ENCODE peak calls at places on chromosomes 12 and 14, in ten cellular contexts. One of them, this sample, is unnamed.

GRCh38 chr14:78401866-78402265 is 231.7 kb downstream of the NRXN3 start:
- DNase-seq in A549: no peak
- DNase-seq in NCI-H2029: no peak
- DNase-seq in T-cell: no peak
- DNase-seq in AG09309: no peak
- DNase-seq in kidney tubule cell: peak; percentile 86
- DNase-seq in lung microvascular endothelial cell: no peak
- DNase-seq in EL: no peak
- DNase-seq in B cell: no peak
- DNase-seq in NCI-H446 treated with DMSO at 0.1 percent for 48 hours: no peak
- DNase-seq in this sample: no peak

GRCh38 chr12:111686574-111687105 is 787 bp downstream of the ACAD10 start:
- DNase-seq in A549: peak; percentile 11
- DNase-seq in NCI-H2029: no peak
- DNase-seq in T-cell: no peak
- DNase-seq in AG09309: no peak
- DNase-seq in kidney tubule cell: no peak
- DNase-seq in lung microvascular endothelial cell: peak; percentile 18
- DNase-seq in EL: no peak
- DNase-seq in B cell: peak; percentile 6
- DNase-seq in NCI-H446 treated with DMSO at 0.1 percent for 48 hours: no peak
- DNase-seq in this sample: no peak

GRCh38 chr12:62123721-62124203 is 136.4 kb upstream of the USP15 start:
- DNase-seq in A549: peak; percentile 72
- DNase-seq in NCI-H2029: peak; percentile 4
- DNase-seq in T-cell: peak; percentile 5
- DNase-seq in AG09309: peak; percentile 11
- DNase-seq in kidney tubule cell: peak; percentile 56
- DNase-seq in lung microvascular endothelial cell: peak; percentile 60
- DNase-seq in EL: peak; percentile 33
- DNase-seq in B cell: peak; percentile 32
- DNase-seq in NCI-H446 treated with DMSO at 0.1 percent for 48 hours: no peak
- DNase-seq in this sample: no peak

GRCh38 chr12:45409966-45410365 is 194.1 kb downstream of the ANO6 start:
- DNase-seq in A549: no peak
- DNase-seq in NCI-H2029: no peak
- DNase-seq in T-cell: no peak
- DNase-seq in AG09309: peak; percentile 70
- DNase-seq in kidney tubule cell: no peak
- DNase-seq in lung microvascular endothelial cell: no peak
- DNase-seq in EL: peak; percentile 78
- DNase-seq in B cell: no peak
- DNase-seq in NCI-H446 treated with DMSO at 0.1 percent for 48 hours: no peak
- DNase-seq in this sample: no peak

GRCh38 chr14:95918466-95918865 is 41.8 kb downstream of the TUNAR start:
- DNase-seq in A549: peak; percentile 16
- DNase-seq in NCI-H2029: peak; percentile 3
- DNase-seq in T-cell: no peak
- DNase-seq in AG09309: no peak
- DNase-seq in kidney tubule cell: peak; percentile 69
- DNase-seq in lung microvascular endothelial cell: no peak
- DNase-seq in EL: no peak
- DNase-seq in B cell: no peak
- DNase-seq in NCI-H446 treated with DMSO at 0.1 percent for 48 hours: no peak
- DNase-seq in this sample: no peak

GRCh38 chr12:12992418-12993175 is 7.5 kb downstream of the HEBP1 start:
- DNase-seq in A549: peak; percentile 75
- DNase-seq in NCI-H2029: no peak
- DNase-seq in T-cell: no peak
- DNase-seq in AG09309: peak; percentile 87
- DNase-seq in kidney tubule cell: peak; percentile 74
- DNase-seq in lung microvascular endothelial cell: peak; percentile 88
- DNase-seq in EL: peak; percentile 90
- DNase-seq in B cell: peak; percentile 35
- DNase-seq in NCI-H446 treated with DMSO at 0.1 percent for 48 hours: no peak
- DNase-seq in this sample: no peak

GRCh38 chr12:124233041-124233836 is 61.7 kb upstream of the RFLNA start:
- DNase-seq in A549: no peak
- DNase-seq in NCI-H2029: no peak
- DNase-seq in T-cell: no peak
- DNase-seq in AG09309: peak; percentile 79
- DNase-seq in kidney tubule cell: peak; percentile 95
- DNase-seq in lung microvascular endothelial cell: no peak
- DNase-seq in EL: peak; percentile 95
- DNase-seq in B cell: no peak
- DNase-seq in NCI-H446 treated with DMSO at 0.1 percent for 48 hours: no peak
- DNase-seq in this sample: no peak

GRCh38 chr14:60247994-60248696 is 876 bp upstream of the PPM1A start:
- DNase-seq in A549: peak; percentile 92
- DNase-seq in NCI-H2029: peak; percentile 96
- DNase-seq in T-cell: peak; percentile 72
- DNase-seq in AG09309: peak; percentile 74
- DNase-seq in kidney tubule cell: peak; percentile 88
- DNase-seq in lung microvascular endothelial cell: peak; percentile 93
- DNase-seq in EL: peak; percentile 92
- DNase-seq in B cell: peak; percentile 87
- DNase-seq in NCI-H446 treated with DMSO at 0.1 percent for 48 hours: peak; percentile 78
- DNase-seq in this sample: peak; percentile 97

GRCh38 chr12:13573698-13574321 is 377.3 kb downstream of the EMP1 start:
- DNase-seq in A549: peak; percentile 51
- DNase-seq in NCI-H2029: no peak
- DNase-seq in T-cell: no peak
- DNase-seq in AG09309: peak; percentile 38
- DNase-seq in kidney tubule cell: peak; percentile 71
- DNase-seq in lung microvascular endothelial cell: no peak
- DNase-seq in EL: peak; percentile 79
- DNase-seq in B cell: no peak
- DNase-seq in NCI-H446 treated with DMSO at 0.1 percent for 48 hours: no peak
- DNase-seq in this sample: no peak

GRCh38 chr12:59113831-59114273 is 193.5 kb upstream of the LRIG3 start:
- DNase-seq in A549: peak; percentile 84
- DNase-seq in NCI-H2029: peak; percentile 75
- DNase-seq in T-cell: peak; percentile 6
- DNase-seq in AG09309: peak; percentile 63
- DNase-seq in kidney tubule cell: peak; percentile 79
- DNase-seq in lung microvascular endothelial cell: peak; percentile 90
- DNase-seq in EL: peak; percentile 76
- DNase-seq in B cell: peak; percentile 8
- DNase-seq in NCI-H446 treated with DMSO at 0.1 percent for 48 hours: peak; percentile 78
- DNase-seq in this sample: peak; percentile 62

GRCh38 chr14:56570295-56570694 is 9.3 kb upstream of the TMEM260 start:
- DNase-seq in A549: no peak
- DNase-seq in NCI-H2029: no peak
- DNase-seq in T-cell: no peak
- DNase-seq in AG09309: no peak
- DNase-seq in kidney tubule cell: peak; percentile 40
- DNase-seq in lung microvascular endothelial cell: no peak
- DNase-seq in EL: no peak
- DNase-seq in B cell: no peak
- DNase-seq in NCI-H446 treated with DMSO at 0.1 percent for 48 hours: no peak
- DNase-seq in this sample: no peak

GRCh38 chr14:31201111-31201510 is 6.5 kb downstream of the HECTD1 start:
- DNase-seq in A549: no peak
- DNase-seq in NCI-H2029: no peak
- DNase-seq in T-cell: no peak
- DNase-seq in AG09309: no peak
- DNase-seq in kidney tubule cell: peak; percentile 43
- DNase-seq in lung microvascular endothelial cell: no peak
- DNase-seq in EL: no peak
- DNase-seq in B cell: no peak
- DNase-seq in NCI-H446 treated with DMSO at 0.1 percent for 48 hours: no peak
- DNase-seq in this sample: no peak

GRCh38 chr14:72818998-72819397 is 74.9 kb downstream of the DPF3 start:
- DNase-seq in A549: no peak
- DNase-seq in NCI-H2029: no peak
- DNase-seq in T-cell: no peak
- DNase-seq in AG09309: no peak
- DNase-seq in kidney tubule cell: no peak
- DNase-seq in lung microvascular endothelial cell: no peak
- DNase-seq in EL: no peak
- DNase-seq in B cell: no peak
- DNase-seq in NCI-H446 treated with DMSO at 0.1 percent for 48 hours: no peak
- DNase-seq in this sample: no peak

GRCh38 chr12:64678835-64679234 is 68.5 kb downstream of the RASSF3 start:
- DNase-seq in A549: no peak
- DNase-seq in NCI-H2029: peak; percentile 32
- DNase-seq in T-cell: no peak
- DNase-seq in AG09309: no peak
- DNase-seq in kidney tubule cell: no peak
- DNase-seq in lung microvascular endothelial cell: no peak
- DNase-seq in EL: no peak
- DNase-seq in B cell: no peak
- DNase-seq in NCI-H446 treated with DMSO at 0.1 percent for 48 hours: no peak
- DNase-seq in this sample: no peak

GRCh38 chr12:67515679-67516363 is 132.7 kb upstream of the DYRK2 start:
- DNase-seq in A549: no peak
- DNase-seq in NCI-H2029: peak; percentile 90
- DNase-seq in T-cell: peak; percentile 25
- DNase-seq in AG09309: no peak
- DNase-seq in kidney tubule cell: no peak
- DNase-seq in lung microvascular endothelial cell: no peak
- DNase-seq in EL: no peak
- DNase-seq in B cell: peak; percentile 20
- DNase-seq in NCI-H446 treated with DMSO at 0.1 percent for 48 hours: no peak
- DNase-seq in this sample: no peak

GRCh38 chr12:8081228-8081920 is 700 bp upstream of the NECAP1 start:
- DNase-seq in A549: peak; percentile 6
- DNase-seq in NCI-H2029: no peak
- DNase-seq in T-cell: peak; percentile 24
- DNase-seq in AG09309: no peak
- DNase-seq in kidney tubule cell: peak; percentile 11
- DNase-seq in lung microvascular endothelial cell: no peak
- DNase-seq in EL: peak; percentile 8
- DNase-seq in B cell: peak; percentile 39
- DNase-seq in NCI-H446 treated with DMSO at 0.1 percent for 48 hours: no peak
- DNase-seq in this sample: peak; percentile 4

GRCh38 chr12:111773801-111774551 is 7.2 kb downstream of the ALDH2 start:
- DNase-seq in A549: peak; percentile 69
- DNase-seq in NCI-H2029: peak; percentile 41
- DNase-seq in T-cell: no peak
- DNase-seq in AG09309: peak; percentile 76
- DNase-seq in kidney tubule cell: peak; percentile 92
- DNase-seq in lung microvascular endothelial cell: peak; percentile 42
- DNase-seq in EL: peak; percentile 59
- DNase-seq in B cell: peak; percentile 61
- DNase-seq in NCI-H446 treated with DMSO at 0.1 percent for 48 hours: no peak
- DNase-seq in this sample: peak; percentile 51

GRCh38 chr14:94180655-94181271 is 6.6 kb downstream of the PPP4R4 start:
- DNase-seq in A549: peak; percentile 48
- DNase-seq in NCI-H2029: no peak
- DNase-seq in T-cell: peak; percentile 29
- DNase-seq in AG09309: no peak
- DNase-seq in kidney tubule cell: peak; percentile 62
- DNase-seq in lung microvascular endothelial cell: peak; percentile 53
- DNase-seq in EL: peak; percentile 58
- DNase-seq in B cell: peak; percentile 65
- DNase-seq in NCI-H446 treated with DMSO at 0.1 percent for 48 hours: peak; percentile 34
- DNase-seq in this sample: no peak

GRCh38 chr14:24913026-24913425 is 136.9 kb downstream of the STXBP6 start:
- DNase-seq in A549: no peak
- DNase-seq in NCI-H2029: no peak
- DNase-seq in T-cell: no peak
- DNase-seq in AG09309: no peak
- DNase-seq in kidney tubule cell: peak; percentile 16
- DNase-seq in lung microvascular endothelial cell: no peak
- DNase-seq in EL: peak; percentile 22
- DNase-seq in B cell: no peak
- DNase-seq in NCI-H446 treated with DMSO at 0.1 percent for 48 hours: no peak
- DNase-seq in this sample: no peak

GRCh38 chr14:33556382-33557121 is 394.3 kb downstream of the EGLN3 start:
- DNase-seq in A549: no peak
- DNase-seq in NCI-H2029: no peak
- DNase-seq in T-cell: no peak
- DNase-seq in AG09309: no peak
- DNase-seq in kidney tubule cell: peak; percentile 43
- DNase-seq in lung microvascular endothelial cell: no peak
- DNase-seq in EL: peak; percentile 67
- DNase-seq in B cell: no peak
- DNase-seq in NCI-H446 treated with DMSO at 0.1 percent for 48 hours: no peak
- DNase-seq in this sample: no peak

GRCh38 chr12:111741235-111741812 is 25.4 kb upstream of the ALDH2 start:
- DNase-seq in A549: no peak
- DNase-seq in NCI-H2029: peak; percentile 54
- DNase-seq in T-cell: no peak
- DNase-seq in AG09309: no peak
- DNase-seq in kidney tubule cell: peak; percentile 67
- DNase-seq in lung microvascular endothelial cell: peak; percentile 96
- DNase-seq in EL: no peak
- DNase-seq in B cell: no peak
- DNase-seq in NCI-H446 treated with DMSO at 0.1 percent for 48 hours: no peak
- DNase-seq in this sample: no peak

GRCh38 chr14:94625353-94625635 is 13.1 kb downstream of the SERPINA3 start:
- DNase-seq in A549: no peak
- DNase-seq in NCI-H2029: no peak
- DNase-seq in T-cell: no peak
- DNase-seq in AG09309: no peak
- DNase-seq in kidney tubule cell: no peak
- DNase-seq in lung microvascular endothelial cell: no peak
- DNase-seq in EL: no peak
- DNase-seq in B cell: no peak
- DNase-seq in NCI-H446 treated with DMSO at 0.1 percent for 48 hours: no peak
- DNase-seq in this sample: no peak

GRCh38 chr12:87812711-87813110 is 216.5 kb downstream of the C12orf50 start:
- DNase-seq in A549: no peak
- DNase-seq in NCI-H2029: no peak
- DNase-seq in T-cell: no peak
- DNase-seq in AG09309: no peak
- DNase-seq in kidney tubule cell: no peak
- DNase-seq in lung microvascular endothelial cell: no peak
- DNase-seq in EL: peak; percentile 57
- DNase-seq in B cell: no peak
- DNase-seq in NCI-H446 treated with DMSO at 0.1 percent for 48 hours: no peak
- DNase-seq in this sample: no peak

GRCh38 chr12:25034676-25035075 is 85.8 kb upstream of the BCAT1 start:
- DNase-seq in A549: no peak
- DNase-seq in NCI-H2029: no peak
- DNase-seq in T-cell: no peak
- DNase-seq in AG09309: no peak
- DNase-seq in kidney tubule cell: no peak
- DNase-seq in lung microvascular endothelial cell: no peak
- DNase-seq in EL: peak; percentile 36
- DNase-seq in B cell: no peak
- DNase-seq in NCI-H446 treated with DMSO at 0.1 percent for 48 hours: peak; percentile 33
- DNase-seq in this sample: no peak

GRCh38 chr12:52078276-52078675 is 1.2 kb upstream of the SMIM41 start:
- DNase-seq in A549: no peak
- DNase-seq in NCI-H2029: no peak
- DNase-seq in T-cell: no peak
- DNase-seq in AG09309: no peak
- DNase-seq in kidney tubule cell: no peak
- DNase-seq in lung microvascular endothelial cell: no peak
- DNase-seq in EL: no peak
- DNase-seq in B cell: no peak
- DNase-seq in NCI-H446 treated with DMSO at 0.1 percent for 48 hours: no peak
- DNase-seq in this sample: no peak

GRCh38 chr12:27505771-27506170 is 18.2 kb upstream of the PPFIBP1 start:
- DNase-seq in A549: no peak
- DNase-seq in NCI-H2029: peak; percentile 22
- DNase-seq in T-cell: no peak
- DNase-seq in AG09309: no peak
- DNase-seq in kidney tubule cell: no peak
- DNase-seq in lung microvascular endothelial cell: peak; percentile 58
- DNase-seq in EL: no peak
- DNase-seq in B cell: no peak
- DNase-seq in NCI-H446 treated with DMSO at 0.1 percent for 48 hours: no peak
- DNase-seq in this sample: no peak

GRCh38 chr14:59630281-59630963 is 53.8 kb upstream of the CCDC175 start:
- DNase-seq in A549: no peak
- DNase-seq in NCI-H2029: peak; percentile 9
- DNase-seq in T-cell: no peak
- DNase-seq in AG09309: no peak
- DNase-seq in kidney tubule cell: no peak
- DNase-seq in lung microvascular endothelial cell: peak; percentile 2
- DNase-seq in EL: peak; percentile 2
- DNase-seq in B cell: no peak
- DNase-seq in NCI-H446 treated with DMSO at 0.1 percent for 48 hours: peak; percentile 22
- DNase-seq in this sample: peak; percentile 30

GRCh38 chr12:8687846-8688601 is 9.8 kb upstream of the RIMKLB start:
- DNase-seq in A549: peak; percentile 76
- DNase-seq in NCI-H2029: peak; percentile 6
- DNase-seq in T-cell: no peak
- DNase-seq in AG09309: peak; percentile 54
- DNase-seq in kidney tubule cell: peak; percentile 76
- DNase-seq in lung microvascular endothelial cell: peak; percentile 51
- DNase-seq in EL: peak; percentile 62
- DNase-seq in B cell: no peak
- DNase-seq in NCI-H446 treated with DMSO at 0.1 percent for 48 hours: peak; percentile 77
- DNase-seq in this sample: peak; percentile 23